ENCODE peak calls at places on chromosomes 7 and 10, in six cellular contexts. X, H, E, V, L and N are unnamed samples.

GRCh38 chr7:152860302-152860701 is 100.8 kb downstream of the ACTR3B start:
- DNase-seq in X (no peak), H (no peak), E (no peak), V (no peak), L (no peak), N (no peak)

GRCh38 chr7:37488163-37488759 is 39.6 kb upstream of the ELMO1 start:
- DNase-seq in X (peak), H (no peak), E (no peak), V (no peak), L (no peak), N (no peak)

GRCh38 chr7:138049505-138050116 is 26.6 kb upstream of the AKR1D1 start:
- DNase-seq in X (no peak), H (no peak), E (no peak), V (no peak), L (no peak), N (no peak)

GRCh38 chr7:96143495-96144259 is 178.2 kb downstream of the SLC25A13 start:
- DNase-seq in X (peak), H (no peak), E (no peak), V (no peak), L (no peak), N (no peak)

GRCh38 chr7:30880090-30880704 is 31.5 kb upstream of the AQP1 start:
- DNase-seq in X (no peak), H (no peak), E (no peak), V (no peak), L (no peak), N (no peak)

GRCh38 chr10:35884657-35885071 is 242.6 kb upstream of the FZD8 start:
- DNase-seq in X (peak), H (no peak), E (no peak), V (no peak), L (peak), N (no peak)

GRCh38 chr10:123663522-123663921 is 2.6 kb upstream of the GPR26 start:
- DNase-seq in X (no peak), H (no peak), E (no peak), V (no peak), L (no peak), N (no peak)

GRCh38 chr10:16521311-16522016 is at the start of gene C1QL3:
- DNase-seq in X (peak), H (no peak), E (no peak), V (peak), L (peak), N (peak)

GRCh38 chr10:125766511-125766910 is 9.1 kb downstream of the MMP21 start:
- DNase-seq in X (no peak), H (no peak), E (no peak), V (no peak), L (no peak), N (no peak)

GRCh38 chr10:79247373-79248137 is 99.7 kb upstream of the PPIF start:
- DNase-seq in X (no peak), H (no peak), E (no peak), V (no peak), L (no peak), N (no peak)

GRCh38 chr7:29924006-29924405 is 65.6 kb downstream of the SCRN1 start:
- DNase-seq in X (no peak), H (no peak), E (no peak), V (no peak), L (no peak), N (no peak)

GRCh38 chr10:62613429-62613828 is 191.1 kb upstream of the ADO start:
- DNase-seq in X (no peak), H (peak), E (no peak), V (no peak), L (no peak), N (no peak)

GRCh38 chr7:92634924-92635519 is 44.8 kb upstream of the FAM133B start:
- DNase-seq in X (no peak), H (peak), E (no peak), V (peak), L (no peak), N (no peak)

GRCh38 chr10:119281581-119282071 is 74.3 kb downstream of the GRK5 start:
- DNase-seq in X (no peak), H (no peak), E (no peak), V (no peak), L (peak), N (no peak)

GRCh38 chr10:88113232-88113631 is 249.8 kb downstream of the PTEN start:
- DNase-seq in X (no peak), H (no peak), E (no peak), V (no peak), L (no peak), N (no peak)

GRCh38 chr10:2980791-2981360 is 86.5 kb upstream of the PFKP start:
- DNase-seq in X (no peak), H (peak), E (no peak), V (no peak), L (no peak), N (no peak)

GRCh38 chr10:95841711-95842498 is 65.9 kb upstream of the CC2D2B start:
- DNase-seq in X (peak), H (peak), E (no peak), V (peak), L (peak), N (peak)

GRCh38 chr10:92544296-92544695 is 29.6 kb downstream of the IDE start:
- DNase-seq in X (no peak), H (no peak), E (no peak), V (no peak), L (no peak), N (no peak)

GRCh38 chr7:33614357-33615132 is 290.8 kb upstream of the BMPER start:
- DNase-seq in X (no peak), H (no peak), E (no peak), V (no peak), L (no peak), N (no peak)

GRCh38 chr10:23516530-23516929 is 77.7 kb downstream of the OTUD1 start:
- DNase-seq in X (peak), H (peak), E (no peak), V (peak), L (no peak), N (no peak)

GRCh38 chr10:78741541-78741940 is 327.2 kb upstream of the ZMIZ1 start:
- DNase-seq in X (no peak), H (no peak), E (no peak), V (no peak), L (no peak), N (no peak)

DNA sequence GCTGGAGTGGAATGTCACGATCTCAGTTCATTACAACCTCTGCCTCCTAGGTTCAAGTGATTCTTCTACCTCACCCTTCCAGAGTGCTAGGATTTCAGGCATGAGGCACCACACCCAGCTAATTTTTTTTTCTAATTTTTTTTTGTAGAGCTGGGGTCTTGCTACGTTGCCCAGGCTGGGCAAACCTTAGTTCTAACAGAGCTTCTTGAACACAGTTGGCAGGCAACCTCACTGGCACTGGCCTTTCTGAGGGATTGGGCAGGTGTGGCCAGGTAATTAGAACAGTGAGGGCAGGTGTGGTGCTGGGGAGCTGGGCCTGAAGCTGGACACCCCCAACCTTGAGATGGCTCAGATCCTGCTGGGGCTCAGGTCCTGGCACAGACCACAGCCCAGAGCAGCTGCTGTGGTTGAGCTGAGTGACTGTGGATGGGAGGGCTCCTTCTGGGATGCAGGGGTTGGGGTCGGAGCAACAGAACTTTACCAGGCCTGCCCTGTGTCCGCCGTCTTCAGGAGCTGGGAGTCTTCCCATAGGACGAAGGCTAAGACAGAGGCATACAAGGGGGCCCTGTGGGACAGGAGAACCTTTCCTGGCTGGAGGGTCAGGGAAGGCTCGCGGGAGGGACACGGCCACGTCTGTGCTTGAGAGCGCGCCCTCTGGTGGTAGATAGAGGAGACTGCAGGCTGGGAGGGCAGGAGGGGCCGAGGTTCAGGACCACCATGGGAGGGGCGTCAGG is 48.2 kb downstream of the COL26A1 start:
- DNase-seq in X (peak), H (peak), E (peak), V (peak), L (peak), N (peak)
- TF ChIP-seq CTCF in X (peak), H (peak), E (peak), V (peak), L (peak), N (peak)

DNA sequence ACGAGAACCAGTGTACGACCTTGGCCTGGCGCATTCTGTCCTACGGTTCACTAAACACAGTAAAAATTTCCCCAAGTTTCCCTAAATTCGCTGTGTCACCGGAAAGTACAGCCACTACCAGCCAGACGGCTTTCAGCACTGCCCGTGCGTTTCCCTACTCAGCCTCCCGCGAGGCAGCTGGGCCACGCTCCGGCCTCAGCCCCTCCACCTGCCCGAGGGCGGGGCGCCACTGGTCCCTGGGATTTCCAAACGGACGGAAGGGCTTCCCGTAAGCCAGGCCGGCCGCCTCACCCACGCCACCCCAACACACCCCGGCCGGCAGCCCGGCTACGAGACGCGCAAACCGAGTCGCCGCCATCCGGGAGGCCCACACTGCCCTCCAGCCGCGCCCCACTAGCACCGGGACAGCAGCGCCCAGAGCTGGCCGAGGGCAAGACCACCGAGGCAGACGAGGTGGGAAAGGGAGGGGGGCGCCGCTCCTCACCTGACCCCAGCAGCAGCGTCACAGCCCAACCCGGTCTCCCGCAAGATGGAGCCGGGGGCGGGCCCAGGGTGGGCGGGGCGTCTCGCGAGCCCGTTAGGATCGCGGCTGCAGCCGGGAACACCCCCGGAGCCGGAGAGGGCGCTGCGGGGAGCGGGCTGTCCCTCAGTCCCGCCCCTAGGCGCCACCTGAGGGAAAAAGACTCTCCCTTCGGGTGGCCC is at the start of gene ANXA7:
- DNase-seq in X (peak), H (peak), E (peak), V (peak), L (peak), N (peak)
- TF ChIP-seq CTCF in X (peak), H (no peak), E (peak), V (no peak), L (peak), N (peak)

GRCh38 chr10:102450124-102450373 is 1.3 kb downstream of the C10orf95 start:
- DNase-seq in X (no peak), H (no peak), E (no peak), V (no peak), L (no peak), N (no peak)
- TF ChIP-seq CTCF in X (no peak), H (no peak), E (no peak), V (no peak), L (no peak), N (no peak)

DNA sequence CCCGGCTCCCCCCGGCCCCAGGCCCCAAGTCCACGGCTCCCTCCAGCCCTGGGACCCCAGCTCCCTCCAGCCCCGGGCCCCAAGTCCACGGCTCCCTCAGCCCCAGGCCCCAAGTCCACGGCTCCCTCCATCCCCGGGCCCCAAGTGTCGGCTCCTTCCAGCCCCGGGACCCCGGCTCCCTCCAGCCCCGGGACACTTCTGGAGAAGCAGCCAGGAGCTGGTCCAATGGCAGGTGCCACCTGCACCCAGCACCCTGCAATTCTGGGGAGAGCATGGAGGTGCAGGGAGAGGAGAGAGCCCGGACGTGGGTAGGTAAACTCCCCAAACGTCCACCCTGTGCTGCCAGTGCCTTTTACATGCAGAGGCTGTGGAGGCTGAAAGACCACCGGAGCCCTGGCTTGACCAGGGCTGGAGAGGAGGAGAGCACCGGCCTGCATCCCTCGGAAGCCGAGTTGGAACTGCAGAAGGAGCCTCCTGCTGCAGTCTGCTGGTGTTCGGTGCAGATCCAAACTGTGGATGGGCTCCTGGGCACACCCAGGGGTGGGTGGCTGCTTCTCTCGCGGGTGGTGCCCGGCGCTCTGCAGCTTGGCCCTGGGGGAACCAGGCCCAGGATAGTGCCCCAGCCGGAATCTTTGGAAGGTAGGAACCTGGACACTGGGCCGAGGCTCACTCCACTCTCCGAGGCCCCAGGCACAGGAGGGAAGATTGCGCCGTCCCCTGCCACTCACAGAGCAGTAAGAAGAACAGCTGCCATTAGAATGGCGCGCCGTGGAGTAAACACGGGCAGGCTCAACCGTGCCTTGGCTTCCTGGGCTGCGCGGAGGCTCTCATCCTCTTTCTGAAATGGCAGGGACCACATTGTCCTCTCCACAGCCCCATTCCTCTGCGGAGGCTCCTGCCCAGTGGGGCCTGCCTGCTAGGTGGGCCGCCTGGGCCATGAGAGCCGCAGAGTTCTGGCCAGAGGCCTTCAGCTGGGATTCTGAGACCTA is 14.7 kb downstream of the SHH start:
- DNase-seq in X (no peak), H (no peak), E (no peak), V (no peak), L (no peak), N (no peak)
- TF ChIP-seq CTCF in X (no peak), H (no peak), E (no peak), V (no peak), L (no peak), N (peak)

GRCh38 chr7:157926521-157927167 is 589.8 kb downstream of the DNAJB6 start:
- DNase-seq in X (no peak), H (no peak), E (no peak), V (no peak), L (no peak), N (no peak)
- TF ChIP-seq CTCF in X (no peak), H (no peak), E (no peak), V (no peak), L (no peak), N (no peak)

GRCh38 chr10:10798021-10798420 is 219.7 kb upstream of the CELF2 start:
- DNase-seq in X (no peak), H (no peak), E (no peak), V (no peak), L (no peak), N (no peak)
- TF ChIP-seq CTCF in X (no peak), H (no peak), E (no peak), V (no peak), L (no peak), N (no peak)

DNA sequence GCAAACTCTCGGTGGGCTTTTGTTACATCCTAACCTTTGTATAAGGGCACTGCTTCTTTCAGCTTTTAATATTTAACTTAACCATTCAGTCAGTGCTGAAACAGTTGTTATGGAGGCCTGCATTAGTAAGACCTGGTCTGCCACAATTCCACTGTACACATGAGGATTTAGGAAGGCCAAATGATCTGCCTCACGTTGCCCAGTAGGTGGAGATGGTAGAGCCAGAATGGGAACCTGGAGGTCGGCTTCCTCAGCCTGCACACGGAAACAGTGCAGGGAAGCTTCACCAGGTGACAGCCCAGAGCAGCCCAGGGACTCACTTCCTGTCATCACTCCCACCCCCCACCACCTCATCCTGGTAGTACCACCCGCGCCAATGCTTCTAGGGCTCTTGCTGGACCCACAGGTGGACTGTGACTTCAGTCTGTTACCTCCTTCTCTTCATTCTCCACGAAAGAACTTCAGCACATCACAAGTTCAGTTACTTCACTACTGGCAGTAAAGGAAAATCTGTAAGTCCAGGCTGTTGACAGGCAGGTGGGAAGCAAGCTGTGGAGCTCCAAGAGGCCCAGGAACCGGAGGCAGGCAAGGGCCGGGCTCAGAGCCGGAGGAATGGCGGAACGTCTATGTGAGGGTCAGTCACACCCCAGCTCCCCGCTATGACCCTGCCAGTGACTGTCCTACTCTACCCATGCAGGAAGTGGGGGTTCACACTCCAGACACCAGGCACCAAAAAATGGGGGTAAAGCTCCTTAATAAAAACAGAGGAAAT is 480.3 kb upstream of the C7orf33 start:
- DNase-seq in X (peak), H (no peak), E (no peak), V (no peak), L (peak), N (no peak)
- TF ChIP-seq CTCF in X (peak), H (no peak), E (no peak), V (no peak), L (peak), N (peak)